ENCODE peak calls at places on chromosomes 7 and 10, in four cellular contexts. One of them, this sample, is unnamed.

GRCh38 chr7:137074386-137075030 is 206.1 kb downstream of the CHRM2 start:
- DNase-seq in foreskin fibroblast: peak; percentile 33
- DNase-seq in sciatic nerve: no peak
- DNase-seq in stimulated activated CD4-positive, alpha-beta T cell treated with anti-CD3 and anti-CD28 coated beads, Interleukin-4, amount 100 ng/mL, for 1 hour: no peak
- DNase-seq in this sample: no peak

GRCh38 chr10:50431118-50431517 is 179.8 kb upstream of the ASAH2 start:
- DNase-seq in foreskin fibroblast: no peak
- DNase-seq in sciatic nerve: no peak
- DNase-seq in stimulated activated CD4-positive, alpha-beta T cell treated with anti-CD3 and anti-CD28 coated beads, Interleukin-4, amount 100 ng/mL, for 1 hour: no peak
- DNase-seq in this sample: no peak

GRCh38 chr7:103710247-103710646 is 264.2 kb upstream of the SLC26A5 start:
- DNase-seq in foreskin fibroblast: no peak
- DNase-seq in sciatic nerve: no peak
- DNase-seq in stimulated activated CD4-positive, alpha-beta T cell treated with anti-CD3 and anti-CD28 coated beads, Interleukin-4, amount 100 ng/mL, for 1 hour: no peak
- DNase-seq in this sample: no peak

GRCh38 chr7:144009361-144009760 is 9.2 kb downstream of the OR6B1 start:
- DNase-seq in foreskin fibroblast: no peak
- DNase-seq in sciatic nerve: no peak
- DNase-seq in stimulated activated CD4-positive, alpha-beta T cell treated with anti-CD3 and anti-CD28 coated beads, Interleukin-4, amount 100 ng/mL, for 1 hour: no peak
- DNase-seq in this sample: no peak

GRCh38 chr7:133703547-133703946 is 423.6 kb upstream of the LRGUK start:
- DNase-seq in foreskin fibroblast: peak; percentile 82
- DNase-seq in sciatic nerve: no peak
- DNase-seq in stimulated activated CD4-positive, alpha-beta T cell treated with anti-CD3 and anti-CD28 coated beads, Interleukin-4, amount 100 ng/mL, for 1 hour: no peak
- DNase-seq in this sample: no peak

GRCh38 chr10:125159932-125160855 is at the start of gene CTBP2:
- DNase-seq in foreskin fibroblast: peak; percentile 50
- DNase-seq in sciatic nerve: peak; percentile 74
- DNase-seq in stimulated activated CD4-positive, alpha-beta T cell treated with anti-CD3 and anti-CD28 coated beads, Interleukin-4, amount 100 ng/mL, for 1 hour: no peak
- DNase-seq in this sample: peak; percentile 79

GRCh38 chr10:58028597-58029366 is 238.9 kb downstream of the IPMK start:
- DNase-seq in foreskin fibroblast: peak; percentile 88
- DNase-seq in sciatic nerve: no peak
- DNase-seq in stimulated activated CD4-positive, alpha-beta T cell treated with anti-CD3 and anti-CD28 coated beads, Interleukin-4, amount 100 ng/mL, for 1 hour: no peak
- DNase-seq in this sample: no peak

GRCh38 chr10:63922714-63923317 is 401.6 kb downstream of the REEP3 start:
- DNase-seq in foreskin fibroblast: no peak
- DNase-seq in sciatic nerve: no peak
- DNase-seq in stimulated activated CD4-positive, alpha-beta T cell treated with anti-CD3 and anti-CD28 coated beads, Interleukin-4, amount 100 ng/mL, for 1 hour: no peak
- DNase-seq in this sample: no peak

GRCh38 chr7:109579876-109580275 is 1010.2 kb downstream of the DNAJB9 start:
- DNase-seq in foreskin fibroblast: no peak
- DNase-seq in sciatic nerve: no peak
- DNase-seq in stimulated activated CD4-positive, alpha-beta T cell treated with anti-CD3 and anti-CD28 coated beads, Interleukin-4, amount 100 ng/mL, for 1 hour: no peak
- DNase-seq in this sample: no peak